ENCODE peak calls at places on chromosomes 6 and 20, in nine cellular contexts. One of them, this sample, is unnamed.

GRCh38 chr6:46323312-46323965 is 152.7 kb upstream of the ENPP5 start:
- DNase-seq in cardiac fibroblast: peak; percentile 84
- DNase-seq in dorsolateral prefrontal cortex: no peak
- DNase-seq in gastrocnemius medialis: peak; percentile 20
- DNase-seq in RWPE2: no peak
- DNase-seq in B cell: no peak
- DNase-seq in A549: no peak
- DNase-seq in NB4: no peak
- DNase-seq in MCF 10A: peak; percentile 77
- DNase-seq in this sample: no peak

GRCh38 chr20:32538526-32538918 is 46.6 kb downstream of the NOL4L start:
- DNase-seq in cardiac fibroblast: peak; percentile 52
- DNase-seq in dorsolateral prefrontal cortex: no peak
- DNase-seq in gastrocnemius medialis: no peak
- DNase-seq in RWPE2: no peak
- DNase-seq in B cell: no peak
- DNase-seq in A549: no peak
- DNase-seq in NB4: no peak
- DNase-seq in MCF 10A: no peak
- DNase-seq in this sample: no peak

GRCh38 chr6:30676660-30677270 is 4.0 kb upstream of the DHX16 start:
- DNase-seq in cardiac fibroblast: no peak
- DNase-seq in dorsolateral prefrontal cortex: no peak
- DNase-seq in gastrocnemius medialis: no peak
- DNase-seq in RWPE2: no peak
- DNase-seq in B cell: no peak
- DNase-seq in A549: no peak
- DNase-seq in NB4: no peak
- DNase-seq in MCF 10A: no peak
- DNase-seq in this sample: no peak

GRCh38 chr6:158040051-158040803 is 58.6 kb downstream of the SYNJ2 start:
- DNase-seq in cardiac fibroblast: peak; percentile 94
- DNase-seq in dorsolateral prefrontal cortex: peak; percentile 27
- DNase-seq in gastrocnemius medialis: peak; percentile 8
- DNase-seq in RWPE2: no peak
- DNase-seq in B cell: no peak
- DNase-seq in A549: peak; percentile 95
- DNase-seq in NB4: peak; percentile 95
- DNase-seq in MCF 10A: peak; percentile 72
- DNase-seq in this sample: peak; percentile 75

GRCh38 chr6:115058414-115059211 is 715.8 kb upstream of the HS3ST5 start:
- DNase-seq in cardiac fibroblast: no peak
- DNase-seq in dorsolateral prefrontal cortex: no peak
- DNase-seq in gastrocnemius medialis: no peak
- DNase-seq in RWPE2: no peak
- DNase-seq in B cell: no peak
- DNase-seq in A549: no peak
- DNase-seq in NB4: no peak
- DNase-seq in MCF 10A: no peak
- DNase-seq in this sample: no peak

GRCh38 chr6:28217890-28218289 is 7.2 kb upstream of the ZSCAN9 start:
- DNase-seq in cardiac fibroblast: no peak
- DNase-seq in dorsolateral prefrontal cortex: no peak
- DNase-seq in gastrocnemius medialis: no peak
- DNase-seq in RWPE2: no peak
- DNase-seq in B cell: no peak
- DNase-seq in A549: no peak
- DNase-seq in NB4: no peak
- DNase-seq in MCF 10A: no peak
- DNase-seq in this sample: peak; percentile 7

GRCh38 chr6:16548121-16548520 is 213.1 kb downstream of the ATXN1 start:
- DNase-seq in cardiac fibroblast: no peak
- DNase-seq in dorsolateral prefrontal cortex: no peak
- DNase-seq in gastrocnemius medialis: no peak
- DNase-seq in RWPE2: no peak
- DNase-seq in B cell: no peak
- DNase-seq in A549: no peak
- DNase-seq in NB4: no peak
- DNase-seq in MCF 10A: peak; percentile 14
- DNase-seq in this sample: no peak

GRCh38 chr6:75611011-75611701 is 9.5 kb downstream of the SENP6 start:
- DNase-seq in cardiac fibroblast: no peak
- DNase-seq in dorsolateral prefrontal cortex: no peak
- DNase-seq in gastrocnemius medialis: no peak
- DNase-seq in RWPE2: no peak
- DNase-seq in B cell: no peak
- DNase-seq in A549: no peak
- DNase-seq in NB4: peak; percentile 26
- DNase-seq in MCF 10A: no peak
- DNase-seq in this sample: no peak

GRCh38 chr6:38364127-38364526 is 275.6 kb downstream of the BTBD9 start:
- DNase-seq in cardiac fibroblast: no peak
- DNase-seq in dorsolateral prefrontal cortex: no peak
- DNase-seq in gastrocnemius medialis: no peak
- DNase-seq in RWPE2: no peak
- DNase-seq in B cell: no peak
- DNase-seq in A549: no peak
- DNase-seq in NB4: no peak
- DNase-seq in MCF 10A: no peak
- DNase-seq in this sample: no peak

GRCh38 chr6:144649085-144649484 is 363.9 kb downstream of the UTRN start:
- DNase-seq in cardiac fibroblast: no peak
- DNase-seq in dorsolateral prefrontal cortex: no peak
- DNase-seq in gastrocnemius medialis: no peak
- DNase-seq in RWPE2: no peak
- DNase-seq in B cell: no peak
- DNase-seq in A549: no peak
- DNase-seq in NB4: no peak
- DNase-seq in MCF 10A: no peak
- DNase-seq in this sample: no peak

GRCh38 chr6:155517282-155517681 is 61.6 kb upstream of the NOX3 start:
- DNase-seq in cardiac fibroblast: no peak
- DNase-seq in dorsolateral prefrontal cortex: no peak
- DNase-seq in gastrocnemius medialis: no peak
- DNase-seq in RWPE2: no peak
- DNase-seq in B cell: no peak
- DNase-seq in A549: no peak
- DNase-seq in NB4: no peak
- DNase-seq in MCF 10A: no peak
- DNase-seq in this sample: no peak

GRCh38 chr6:2158596-2159271 is 86.7 kb downstream of the GMDS start:
- DNase-seq in cardiac fibroblast: peak; percentile 28
- DNase-seq in dorsolateral prefrontal cortex: no peak
- DNase-seq in gastrocnemius medialis: no peak
- DNase-seq in RWPE2: no peak
- DNase-seq in B cell: no peak
- DNase-seq in A549: peak; percentile 86
- DNase-seq in NB4: peak; percentile 30
- DNase-seq in MCF 10A: no peak
- DNase-seq in this sample: no peak

GRCh38 chr20:38172344-38172743 is 7.3 kb upstream of the TGM2 start:
- DNase-seq in cardiac fibroblast: peak; percentile 45
- DNase-seq in dorsolateral prefrontal cortex: no peak
- DNase-seq in gastrocnemius medialis: no peak
- DNase-seq in RWPE2: no peak
- DNase-seq in B cell: peak; percentile 0
- DNase-seq in A549: peak; percentile 56
- DNase-seq in NB4: peak; percentile 24
- DNase-seq in MCF 10A: no peak
- DNase-seq in this sample: no peak

GRCh38 chr6:128882560-128882959 is 378 bp upstream of the LAMA2 start:
- DNase-seq in cardiac fibroblast: no peak
- DNase-seq in dorsolateral prefrontal cortex: no peak
- DNase-seq in gastrocnemius medialis: no peak
- DNase-seq in RWPE2: no peak
- DNase-seq in B cell: no peak
- DNase-seq in A549: no peak
- DNase-seq in NB4: peak; percentile 4
- DNase-seq in MCF 10A: no peak
- DNase-seq in this sample: no peak

GRCh38 chr6:63675138-63675537 is 39.5 kb downstream of the PHF3 start:
- DNase-seq in cardiac fibroblast: no peak
- DNase-seq in dorsolateral prefrontal cortex: no peak
- DNase-seq in gastrocnemius medialis: no peak
- DNase-seq in RWPE2: no peak
- DNase-seq in B cell: no peak
- DNase-seq in A549: no peak
- DNase-seq in NB4: no peak
- DNase-seq in MCF 10A: no peak
- DNase-seq in this sample: no peak

GRCh38 chr6:35476004-35476403 is 7.8 kb downstream of the RPL10A start:
- DNase-seq in cardiac fibroblast: no peak
- DNase-seq in dorsolateral prefrontal cortex: no peak
- DNase-seq in gastrocnemius medialis: no peak
- DNase-seq in RWPE2: peak; percentile 69
- DNase-seq in B cell: no peak
- DNase-seq in A549: no peak
- DNase-seq in NB4: no peak
- DNase-seq in MCF 10A: no peak
- DNase-seq in this sample: no peak

GRCh38 chr6:132937466-132937906 is 123.1 kb downstream of the RPS12 start:
- DNase-seq in cardiac fibroblast: peak; percentile 54
- DNase-seq in dorsolateral prefrontal cortex: no peak
- DNase-seq in gastrocnemius medialis: no peak
- DNase-seq in RWPE2: no peak
- DNase-seq in B cell: no peak
- DNase-seq in A549: peak; percentile 46
- DNase-seq in NB4: peak; percentile 52
- DNase-seq in MCF 10A: peak; percentile 64
- DNase-seq in this sample: peak; percentile 22
- TF ChIP-seq CTCF in cardiac fibroblast: peak; percentile 61
- TF ChIP-seq CTCF in dorsolateral prefrontal cortex: peak; percentile 49
- TF ChIP-seq CTCF in gastrocnemius medialis: no peak
- TF ChIP-seq CTCF in RWPE2: peak; percentile 71
- TF ChIP-seq CTCF in B cell: peak; percentile 29
- TF ChIP-seq CTCF in A549: peak; percentile 46
- TF ChIP-seq CTCF in NB4: peak; percentile 65
- TF ChIP-seq CTCF in MCF 10A: peak; percentile 44
- TF ChIP-seq CTCF in this sample: peak; percentile 38

DNA sequence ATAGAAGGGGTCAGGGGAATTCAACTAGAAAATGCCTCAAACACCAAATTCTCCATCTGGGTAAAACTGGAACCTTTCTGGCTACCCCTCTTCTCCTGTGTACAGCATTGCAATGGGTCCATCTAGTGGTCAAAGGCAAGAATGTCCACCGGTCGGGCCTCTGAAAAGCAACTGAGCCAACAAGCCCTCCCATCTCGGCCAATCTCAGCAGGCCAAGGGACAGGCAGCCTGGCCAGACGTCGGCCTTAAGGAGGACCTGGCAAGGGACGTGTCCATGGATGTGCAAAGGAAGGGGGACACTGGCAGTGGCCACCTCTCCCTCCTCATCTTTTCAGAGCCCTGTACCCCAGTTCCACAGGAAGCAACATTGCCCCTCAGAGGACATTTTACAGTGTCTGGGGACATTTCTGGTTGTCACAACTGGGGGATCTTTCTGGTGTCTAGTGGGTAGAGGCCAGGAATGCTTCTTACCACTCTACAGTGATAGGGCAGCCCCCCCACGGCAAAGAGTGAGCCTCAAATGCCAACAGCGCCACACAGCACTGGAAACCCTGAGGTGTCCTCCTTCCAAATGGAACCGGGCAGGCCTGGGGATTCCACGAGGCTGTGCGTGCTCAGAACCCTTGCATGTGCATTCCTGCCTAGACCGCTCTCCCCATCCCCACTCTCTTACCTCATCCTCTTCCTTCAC is 99.8 kb upstream of the FOXA2 start:
- DNase-seq in cardiac fibroblast: peak; percentile 85
- DNase-seq in dorsolateral prefrontal cortex: peak; percentile 77
- DNase-seq in gastrocnemius medialis: peak; percentile 42
- DNase-seq in RWPE2: no peak
- DNase-seq in B cell: peak; percentile 52
- DNase-seq in A549: peak; percentile 85
- DNase-seq in NB4: peak; percentile 73
- DNase-seq in MCF 10A: peak; percentile 82
- DNase-seq in this sample: peak; percentile 71
- TF ChIP-seq CTCF in cardiac fibroblast: peak; percentile 94
- TF ChIP-seq CTCF in dorsolateral prefrontal cortex: peak; percentile 94
- TF ChIP-seq CTCF in gastrocnemius medialis: peak; percentile 69
- TF ChIP-seq CTCF in RWPE2: peak; percentile 94
- TF ChIP-seq CTCF in B cell: peak; percentile 66
- TF ChIP-seq CTCF in A549: peak; percentile 98
- TF ChIP-seq CTCF in NB4: peak; percentile 93
- TF ChIP-seq CTCF in MCF 10A: peak; percentile 87
- TF ChIP-seq CTCF in this sample: peak; percentile 79

DNA sequence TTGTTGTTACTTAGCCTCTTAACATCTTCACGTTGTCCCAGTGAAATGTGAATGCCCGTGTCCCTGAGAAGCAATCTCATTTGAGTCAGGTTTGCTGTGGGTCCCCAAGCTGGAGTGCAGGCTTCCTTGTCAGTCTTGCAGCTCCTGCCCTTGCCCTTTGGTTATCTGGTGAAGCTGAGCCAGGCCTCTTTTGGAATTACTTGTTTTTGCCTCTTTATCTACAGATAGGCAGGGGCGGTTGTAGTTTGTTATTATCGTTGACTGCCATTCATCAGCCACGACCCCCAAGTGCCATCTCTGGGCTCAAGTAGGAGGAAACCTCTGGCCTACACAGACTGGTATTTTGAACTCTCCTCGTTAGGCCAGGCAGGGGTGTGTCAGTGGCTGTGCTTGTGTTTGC is 2.2 kb downstream of the TMEM14C start:
- DNase-seq in cardiac fibroblast: no peak
- DNase-seq in dorsolateral prefrontal cortex: no peak
- DNase-seq in gastrocnemius medialis: no peak
- DNase-seq in RWPE2: no peak
- DNase-seq in B cell: no peak
- DNase-seq in A549: no peak
- DNase-seq in NB4: no peak
- DNase-seq in MCF 10A: no peak
- DNase-seq in this sample: no peak
- TF ChIP-seq CTCF in cardiac fibroblast: no peak
- TF ChIP-seq CTCF in dorsolateral prefrontal cortex: no peak
- TF ChIP-seq CTCF in gastrocnemius medialis: no peak
- TF ChIP-seq CTCF in RWPE2: no peak
- TF ChIP-seq CTCF in B cell: no peak
- TF ChIP-seq CTCF in A549: no peak
- TF ChIP-seq CTCF in NB4: no peak
- TF ChIP-seq CTCF in MCF 10A: no peak
- TF ChIP-seq CTCF in this sample: no peak

GRCh38 chr20:3728354-3728753 is 4.1 kb upstream of the HSPA12B start:
- DNase-seq in cardiac fibroblast: no peak
- DNase-seq in dorsolateral prefrontal cortex: no peak
- DNase-seq in gastrocnemius medialis: no peak
- DNase-seq in RWPE2: no peak
- DNase-seq in B cell: no peak
- DNase-seq in A549: no peak
- DNase-seq in NB4: no peak
- DNase-seq in MCF 10A: no peak
- DNase-seq in this sample: no peak
- TF ChIP-seq CTCF in cardiac fibroblast: no peak
- TF ChIP-seq CTCF in dorsolateral prefrontal cortex: no peak
- TF ChIP-seq CTCF in gastrocnemius medialis: no peak
- TF ChIP-seq CTCF in RWPE2: no peak
- TF ChIP-seq CTCF in B cell: no peak
- TF ChIP-seq CTCF in A549: no peak
- TF ChIP-seq CTCF in NB4: no peak
- TF ChIP-seq CTCF in MCF 10A: no peak
- TF ChIP-seq CTCF in this sample: no peak